ENCODE peak calls at places on chromosomes 12 and 14, in six cellular contexts. Y is fibroblast of lung, Q is uterus, K is HCT116, R is heart left ventricle, G is tibial artery. L is an unnamed sample.

GRCh38 chr12:78674311-78675085 is 190.1 kb upstream of the SYT1 start:
- DNase-seq in Y (peak), K (no peak), R (no peak), Q (no peak), G (no peak), L (no peak)

GRCh38 chr12:58580095-58580494 is 340.2 kb downstream of the LRIG3 start:
- DNase-seq in Y (no peak), R (no peak), K (no peak), G (no peak), Q (no peak), L (no peak)

GRCh38 chr12:69284131-69284530 is 44.8 kb downstream of the CPSF6 start:
- DNase-seq in K (peak), R (peak), Q (peak), Y (peak), G (peak), L (no peak)

GRCh38 chr14:98234208-98234607 is 1037.8 kb downstream of the BCL11B start:
- DNase-seq in Y (peak), Q (no peak), G (no peak), R (no peak), K (no peak), L (no peak)

GRCh38 chr12:121099779-121100178 is 32.9 kb upstream of the P2RX7 start:
- DNase-seq in K (no peak), R (no peak), Q (no peak), G (no peak), Y (no peak), L (no peak)

GRCh38 chr12:113136128-113136989 is 798 bp upstream of the RASAL1 start:
- DNase-seq in Q (no peak), G (no peak), R (no peak), Y (no peak), K (peak), L (peak)

GRCh38 chr14:36238666-36239363 is 62.3 kb upstream of the PTCSC3 start:
- DNase-seq in G (no peak), Q (no peak), Y (peak), R (no peak), K (no peak), L (no peak)

GRCh38 chr12:65492997-65493892 is 214.8 kb downstream of the MSRB3 start:
- DNase-seq in Q (no peak), R (no peak), Y (peak), G (no peak), K (no peak), L (no peak)

GRCh38 chr12:109760031-109760929 is 46.7 kb downstream of the FAM222A start:
- DNase-seq in G (peak), K (no peak), Y (no peak), Q (no peak), R (peak), L (no peak)

GRCh38 chr12:109093022-109093918 is at the start of gene ALKBH2:
- DNase-seq in G (peak), Y (peak), Q (peak), R (peak), K (peak), L (peak)

GRCh38 chr12:92702754-92703679 is at the start of gene PLEKHG7:
- DNase-seq in Y (no peak), G (no peak), Q (no peak), K (no peak), R (no peak), L (no peak)

GRCh38 chr14:104934380-104934733 is 9.7 kb downstream of the PLD4 start:
- DNase-seq in R (no peak), Y (no peak), Q (peak), G (no peak), K (no peak), L (no peak)

GRCh38 chr12:12804011-12804410 is 9.1 kb upstream of the DDX47 start:
- DNase-seq in G (no peak), Y (peak), K (no peak), Q (no peak), R (no peak), L (no peak)

GRCh38 chr12:80413462-80413861 is 30.6 kb upstream of the PTPRQ start:
- DNase-seq in Q (no peak), Y (no peak), R (no peak), K (no peak), G (no peak), L (no peak)

GRCh38 chr12:127820846-127821245 is 446.1 kb upstream of the TMEM132C start:
- DNase-seq in R (no peak), Q (no peak), K (no peak), Y (no peak), G (no peak), L (no peak)

GRCh38 chr14:58794993-58795762 is 157.4 kb downstream of the DACT1 start:
- DNase-seq in R (no peak), K (no peak), Q (no peak), G (no peak), Y (no peak), L (no peak)

GRCh38 chr12:54592316-54592715 is 3.9 kb upstream of the PPP1R1A start:
- DNase-seq in K (no peak), G (no peak), Y (peak), Q (no peak), R (no peak), L (no peak)

GRCh38 chr14:69904246-69904645 is 25.0 kb downstream of the SMOC1 start:
- DNase-seq in Q (no peak), K (no peak), G (no peak), R (no peak), Y (no peak), L (no peak)

GRCh38 chr12:49198431-49199155 is 9.7 kb upstream of the TUBA1A start:
- DNase-seq in R (peak), Q (peak), Y (peak), K (no peak), G (peak), L (peak)

GRCh38 chr12:67356400-67356799 is 87.2 kb downstream of the CAND1 start:
- DNase-seq in K (no peak), Q (no peak), Y (no peak), G (no peak), R (no peak), L (no peak)

GRCh38 chr14:45039390-45039789 is 44.5 kb upstream of the PRPF39 start:
- DNase-seq in G (no peak), R (no peak), K (no peak), Q (no peak), Y (no peak), L (no peak)

GRCh38 chr12:95385246-95385645 is 88.7 kb upstream of the METAP2 start:
- DNase-seq in Y (peak), Q (peak), K (no peak), G (peak), R (peak), L (peak)

GRCh38 chr14:54207075-54207474 is 189.7 kb upstream of the CDKN3 start:
- DNase-seq in R (no peak), Y (peak), K (no peak), G (no peak), Q (no peak), L (no peak)

GRCh38 chr12:13373803-13374202 is 177.3 kb downstream of the EMP1 start:
- DNase-seq in R (no peak), K (no peak), Q (no peak), G (no peak), Y (no peak), L (no peak)

GRCh38 chr12:85865905-85866304 is 8.2 kb upstream of the NTS start:
- DNase-seq in Q (no peak), Y (peak), R (peak), K (no peak), G (no peak), L (no peak)

GRCh38 chr14:65169351-65169750 is 67.0 kb upstream of the MAX start:
- DNase-seq in K (no peak), G (no peak), Q (no peak), R (no peak), Y (peak), L (no peak)

GRCh38 chr12:118307069-118307954 is 65.4 kb downstream of the TAOK3 start:
- DNase-seq in Q (peak), G (no peak), Y (peak), R (no peak), K (no peak), L (no peak)

GRCh38 chr12:62693291-62694040 is 226.8 kb downstream of the MON2 start:
- DNase-seq in R (peak), Y (peak), K (no peak), G (no peak), Q (peak), L (no peak)

GRCh38 chr12:102800565-102800964 is 116.5 kb downstream of the PAH start:
- DNase-seq in G (no peak), Y (no peak), R (no peak), Q (no peak), K (no peak), L (no peak)

GRCh38 chr12:79685068-79685467 is 5.7 kb downstream of the PAWR start:
- DNase-seq in G (no peak), Y (peak), R (no peak), K (no peak), Q (no peak), L (no peak)

GRCh38 chr14:65131176-65131765 is 29.0 kb upstream of the MAX start:
- DNase-seq in G (no peak), K (peak), Y (peak), Q (no peak), R (no peak), L (no peak)

GRCh38 chr14:92760524-92760805 is 12.0 kb upstream of the LGMN start:
- DNase-seq in K (peak), G (no peak), Y (peak), Q (no peak), R (no peak), L (no peak)

GRCh38 chr14:52914295-52914694 is 36.6 kb downstream of the FERMT2 start:
- DNase-seq in G (no peak), R (no peak), Y (no peak), K (no peak), Q (no peak), L (no peak)

GRCh38 chr14:20454645-20455354 is at the start of the genes APEX1 and OSGEP:
- DNase-seq in G (peak), Q (peak), Y (peak), R (peak), K (peak), L (peak)

GRCh38 chr14:31020834-31021575 is 4.4 kb upstream of the AP4S1 start:
- DNase-seq in Q (no peak), K (no peak), R (no peak), G (no peak), Y (no peak), L (no peak)

GRCh38 chr14:61860294-61860918 is 98.2 kb downstream of the SNAPC1 start:
- DNase-seq in K (peak), Q (no peak), Y (peak), R (no peak), G (no peak), L (no peak)

GRCh38 chr14:20873370-20874177 is 17.6 kb upstream of the RNASE3 start:
- DNase-seq in Y (peak), K (peak), Q (peak), R (peak), G (peak), L (peak)

GRCh38 chr12:71731439-71732356 is 23.0 kb upstream of the RAB21 start:
- DNase-seq in Q (no peak), K (no peak), Y (peak), R (no peak), G (no peak), L (no peak)

GRCh38 chr12:94174576-94174975 is 26.2 kb downstream of the PLXNC1 start:
- DNase-seq in G (no peak), K (no peak), R (peak), Y (no peak), Q (no peak), L (no peak)

GRCh38 chr14:105083926-105084685 is 18.9 kb upstream of the GPR132 start:
- DNase-seq in R (no peak), Y (no peak), K (no peak), Q (no peak), G (no peak), L (no peak)

DNA sequence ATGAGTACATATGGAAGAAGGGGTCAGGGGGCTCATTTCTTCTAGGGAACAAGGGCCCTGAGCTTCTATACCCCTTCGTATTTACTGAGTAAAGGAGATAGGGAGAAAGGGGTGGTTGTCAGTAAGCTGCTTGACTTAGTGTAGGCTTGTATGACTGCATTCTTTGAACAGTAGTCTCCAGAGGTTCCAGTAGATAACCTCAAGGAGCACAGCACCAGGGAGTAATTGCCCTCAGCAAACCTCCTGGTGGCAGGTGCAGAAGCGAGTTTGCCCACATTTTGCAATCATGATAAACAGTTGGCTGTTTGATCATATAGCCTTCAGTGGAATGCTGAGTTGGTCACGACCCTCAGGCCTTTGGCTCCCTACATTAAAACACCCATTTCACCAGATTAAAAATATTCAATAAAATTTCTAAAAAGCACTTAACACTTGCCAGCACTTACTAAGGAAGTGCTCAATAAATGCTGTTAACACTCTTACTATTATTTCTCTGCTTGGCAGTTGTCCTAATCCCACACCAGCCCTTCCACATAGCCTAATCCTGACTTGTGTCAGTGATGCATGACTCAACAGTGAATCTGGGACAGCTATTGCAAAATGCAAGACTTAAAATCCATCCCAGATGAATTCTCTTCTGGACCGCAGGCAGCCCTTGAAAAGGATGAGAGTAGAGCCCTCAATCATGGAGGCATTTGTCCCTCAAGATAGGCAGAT is 3.7 kb upstream of the DHRS4L2 start:
- DNase-seq in Y (peak), Q (peak), K (no peak), G (no peak), R (peak), L (no peak)
- H3K27ac ChIP-seq in Y (no peak), Q (peak), K (no peak), G (no peak), R (no peak), L (no peak)

DNA sequence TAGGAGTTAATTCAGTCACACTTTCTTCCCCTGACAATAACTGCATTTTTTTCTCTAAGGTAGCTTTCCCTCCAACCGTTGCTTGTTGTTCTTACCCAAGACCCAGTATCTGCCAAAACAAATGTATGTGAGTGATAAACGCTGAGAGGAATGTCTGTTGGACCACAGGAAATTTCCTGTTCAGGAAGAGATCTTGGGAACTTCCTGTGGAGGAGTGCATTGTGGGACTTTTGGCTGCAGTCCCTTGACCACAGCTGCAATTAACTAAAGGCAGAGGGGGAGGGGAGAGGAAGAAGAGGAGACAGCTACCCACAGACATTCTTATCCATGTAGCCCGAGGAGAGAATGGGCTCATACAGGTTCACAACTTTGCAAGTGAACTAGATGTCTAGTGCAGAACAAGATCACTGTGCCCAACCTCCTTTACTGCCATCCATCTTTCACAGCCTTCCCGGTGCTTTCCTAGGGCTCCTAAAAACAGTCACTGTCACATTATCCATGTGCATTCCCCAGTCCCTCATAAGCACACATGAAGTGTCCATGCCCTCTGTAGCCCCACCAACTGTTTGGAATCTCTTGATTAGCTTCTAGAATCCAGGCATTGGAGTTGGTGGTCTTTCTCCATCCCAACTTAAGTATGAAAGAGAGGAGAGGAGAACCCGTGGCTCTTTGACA is 149.5 kb downstream of the ETV6 start:
- DNase-seq in K (no peak), R (no peak), Q (no peak), G (no peak), Y (peak), L (no peak)
- H3K27ac ChIP-seq in K (no peak), R (peak), Q (no peak), G (peak), Y (no peak), L (no peak)

GRCh38 chr12:2307550-2307949 is 254.8 kb downstream of the CACNA1C start:
- DNase-seq in Y (no peak), R (no peak), Q (no peak), K (no peak), G (no peak), L (no peak)
- H3K27ac ChIP-seq in Y (no peak), R (no peak), Q (no peak), K (no peak), G (peak), L (no peak)

GRCh38 chr12:116802018-116802417 is 63.9 kb downstream of the RNFT2 start:
- DNase-seq in Y (no peak), Q (no peak), K (no peak), G (no peak), R (no peak), L (no peak)
- H3K27ac ChIP-seq in Y (no peak), Q (no peak), K (no peak), G (no peak), R (no peak), L (no peak)